ENCODE peak calls at places on chromosome 3, in five cellular contexts. J, H, T, K and D are unnamed samples.

GRCh38 chr3:32483772-32484171 is 18.9 kb downstream of the CMTM6 start:
- DNase-seq in T (no peak), K (no peak), H (no peak), J (no peak), D (no peak)

GRCh38 chr3:188687389-188687788 is 484.4 kb upstream of the TPRG1 start:
- DNase-seq in J (peak), T (no peak), K (peak), H (peak), D (peak)

GRCh38 chr3:150736316-150736719 is 26.7 kb downstream of the SIAH2 start:
- DNase-seq in K (no peak), T (no peak), H (no peak), J (no peak), D (no peak)

GRCh38 chr3:168053115-168053514 is 42.6 kb downstream of the GOLIM4 start:
- DNase-seq in H (no peak), J (no peak), T (no peak), K (no peak), D (peak)

GRCh38 chr3:178231645-178232044 is 304.6 kb upstream of the KCNMB2 start:
- DNase-seq in T (no peak), H (peak), K (peak), J (no peak), D (no peak)

GRCh38 chr3:195540526-195540925 is 2.6 kb downstream of the PPP1R2 start:
- DNase-seq in K (no peak), J (no peak), T (no peak), H (no peak), D (no peak)

GRCh38 chr3:155805204-155805801 is 775 bp downstream of the C3orf33 start:
- DNase-seq in J (no peak), T (no peak), H (peak), K (no peak), D (peak)

GRCh38 chr3:65548848-65549625 is 489.7 kb downstream of the MAGI1 start:
- DNase-seq in T (no peak), H (peak), J (no peak), K (peak), D (peak)

GRCh38 chr3:195764961-195765706 is 44.4 kb downstream of the MUC20 start:
- DNase-seq in K (no peak), T (no peak), J (no peak), H (no peak), D (no peak)